ENCODE peak calls at places on chromosomes 2 and 18, in nine cellular contexts. U, D, Q, R, B, P, Z, X and L are unnamed samples. For H3K36me3 and H3K9me3, the result is how much of the 10 kb centered on the place peaks cover.

GRCh38 chr2:216011320-216011849 is 2.0 kb downstream of the MREG start:
- DNase-seq in Z (no peak), D (no peak), P (no peak), U (no peak), B (no peak), R (no peak), X (no peak), Q (no peak), L (no peak)

GRCh38 chr18:52670903-52671302 is 330.9 kb downstream of the DCC start:
- DNase-seq in Q (no peak), U (no peak), P (peak), X (no peak), R (no peak), D (no peak), B (peak), Z (peak), L (peak)

GRCh38 chr2:71610671-71611070 is 157.3 kb downstream of the DYSF start:
- DNase-seq in B (no peak), Z (no peak), R (no peak), D (no peak), X (no peak), Q (peak), U (peak), P (no peak), L (no peak)

GRCh38 chr2:181894381-181894780 is 2.9 kb downstream of the ITPRID2 start:
- DNase-seq in U (no peak), X (no peak), B (no peak), Z (no peak), P (no peak), Q (no peak), D (no peak), R (no peak), L (no peak)

GRCh38 chr2:141508086-141508749 is 622.6 kb downstream of the LRP1B start:
- DNase-seq in Z (no peak), B (no peak), D (no peak), Q (no peak), X (no peak), P (no peak), R (no peak), U (no peak), L (no peak)

GRCh38 chr2:210007895-210008294 is 5.5 kb downstream of the RPE start:
- DNase-seq in B (no peak), P (no peak), Q (no peak), U (no peak), X (peak), Z (no peak), R (no peak), D (no peak), L (no peak)

GRCh38 chr2:3594493-3595281 is at the start of gene COLEC11:
- DNase-seq in X (peak), Q (peak), P (peak), Z (no peak), B (peak), U (no peak), D (no peak), R (peak), L (no peak)

GRCh38 chr2:66443977-66444855 is 9.3 kb downstream of the MEIS1 start:
- DNase-seq in Q (no peak), B (no peak), Z (peak), R (peak), X (peak), D (no peak), U (no peak), P (peak), L (no peak)

GRCh38 chr2:150485871-150486538 is 1.5 kb downstream of the RND3 start:
- DNase-seq in Q (peak), B (peak), D (no peak), R (peak), P (peak), U (peak), Z (peak), X (peak), L (peak)

GRCh38 chr2:42958036-42958370 is 165.6 kb upstream of the HAAO start:
- DNase-seq in X (no peak), D (no peak), R (no peak), Z (no peak), B (no peak), P (no peak), U (no peak), Q (no peak), L (no peak)

GRCh38 chr18:7605705-7606104 is 38.6 kb downstream of the PTPRM start:
- DNase-seq in Z (no peak), D (no peak), B (no peak), P (no peak), Q (no peak), R (no peak), X (no peak), U (no peak), L (no peak)

GRCh38 chr2:24164416-24164973 is 10.4 kb upstream of the FAM228A start:
- DNase-seq in B (peak), Q (no peak), P (peak), X (peak), Z (peak), R (peak), D (no peak), U (no peak), L (peak)

GRCh38 chr2:27973592-27973991 is 83.1 kb downstream of the BABAM2 start:
- DNase-seq in B (peak), Z (peak), P (no peak), D (no peak), R (peak), X (no peak), U (no peak), Q (no peak), L (no peak)

GRCh38 chr2:205119141-205119540 is 563.2 kb upstream of the NRP2 start:
- DNase-seq in D (no peak), R (no peak), B (no peak), U (no peak), Z (no peak), P (no peak), Q (no peak), X (no peak), L (no peak)

GRCh38 chr2:27705851-27706622 is 42.3 kb downstream of the SLC4A1AP start:
- DNase-seq in B (peak), D (no peak), Q (peak), P (peak), Z (peak), R (no peak), U (peak), X (peak), L (peak)

GRCh38 chr2:152406119-152406835 is 71.3 kb downstream of the FMNL2 start:
- DNase-seq in D (no peak), Q (no peak), Z (no peak), B (no peak), R (no peak), U (no peak), X (no peak), P (no peak), L (no peak)

GRCh38 chr18:68083131-68083530 is 566.6 kb upstream of the DSEL start:
- DNase-seq in Z (peak), B (no peak), Q (no peak), R (no peak), D (no peak), U (no peak), X (no peak), P (no peak), L (no peak)

GRCh38 chr2:170997893-170998477 is 68.9 kb downstream of the GORASP2 start:
- DNase-seq in Q (no peak), X (no peak), U (no peak), B (no peak), P (no peak), Z (no peak), D (no peak), R (no peak), L (no peak)

GRCh38 chr18:55779711-55780590 is 192.0 kb upstream of the TCF4 start:
- DNase-seq in U (no peak), R (peak), Q (peak), X (peak), B (peak), Z (no peak), P (peak), D (no peak), L (peak)

GRCh38 chr2:40457846-40458245 is 6.0 kb upstream of the SLC8A1 start:
- DNase-seq in X (peak), B (no peak), Q (no peak), P (no peak), Z (peak), D (no peak), R (no peak), U (no peak), L (no peak)

GRCh38 chr2:235518317-235519090 is 24.7 kb downstream of the AGAP1 start:
- DNase-seq in R (no peak), Z (peak), B (no peak), Q (no peak), U (no peak), X (no peak), P (no peak), D (no peak), L (peak)

GRCh38 chr2:69685321-69686048 is 41.9 kb upstream of the AAK1 start:
- DNase-seq in X (no peak), P (peak), Z (peak), U (no peak), R (no peak), D (no peak), B (peak), Q (no peak), L (no peak)

GRCh38 chr2:210756821-210757220 is 200.4 kb downstream of the CPS1 start:
- DNase-seq in Z (no peak), X (no peak), Q (no peak), U (no peak), D (no peak), B (no peak), R (no peak), P (no peak), L (no peak)

GRCh38 chr2:232693344-232693743 is 3.8 kb upstream of the GIGYF2 start:
- DNase-seq in P (no peak), Q (no peak), B (no peak), U (no peak), D (no peak), Z (no peak), X (no peak), R (no peak), L (no peak)

GRCh38 chr2:188292446-188293239 is 969 bp downstream of the GULP1 start:
- DNase-seq in Z (peak), X (peak), Q (peak), D (no peak), U (peak), P (peak), R (peak), B (peak), L (peak)

GRCh38 chr18:36392163-36392887 is 94.8 kb downstream of the FHOD3 start:
- DNase-seq in Q (no peak), X (no peak), B (no peak), P (no peak), U (no peak), R (no peak), D (no peak), Z (no peak), L (no peak)

GRCh38 chr18:59743561-59743960 is 46.3 kb upstream of the CCBE1 start:
- DNase-seq in D (no peak), B (no peak), X (peak), Z (peak), P (no peak), R (no peak), Q (no peak), U (no peak), L (no peak)

GRCh38 chr18:59514193-59514592 is 155.1 kb upstream of the LMAN1 start:
- DNase-seq in B (peak), X (peak), R (peak), Q (peak), P (no peak), U (peak), D (no peak), Z (peak), L (peak)

GRCh38 chr18:650428-650858 is 7.0 kb upstream of the TYMS start:
- DNase-seq in X (no peak), P (no peak), Z (no peak), U (no peak), Q (no peak), D (no peak), R (no peak), B (no peak), L (no peak)

GRCh38 chr18:13629841-13630747 is 96.3 kb downstream of the FAM210A start:
- DNase-seq in B (peak), D (no peak), R (peak), P (peak), Q (peak), U (peak), X (peak), Z (peak), L (no peak)

GRCh38 chr2:57806449-57806968 is 240.1 kb upstream of the VRK2 start:
- DNase-seq in D (no peak), P (no peak), Q (no peak), R (no peak), U (no peak), Z (no peak), B (no peak), X (no peak), L (no peak)

GRCh38 chr18:24868331-24868730 is 407.9 kb downstream of the HRH4 start:
- DNase-seq in B (no peak), U (no peak), Q (no peak), D (no peak), P (no peak), X (no peak), Z (peak), R (no peak), L (no peak)

GRCh38 chr2:171210216-171210863 is 49.6 kb upstream of the TLK1 start:
- DNase-seq in U (no peak), X (no peak), Z (no peak), R (no peak), D (no peak), Q (no peak), P (no peak), B (no peak), L (no peak)

GRCh38 chr2:229296016-229296415 is 24.9 kb upstream of the PID1 start:
- DNase-seq in X (no peak), Z (peak), P (no peak), U (no peak), D (no peak), R (no peak), B (no peak), Q (no peak), L (no peak)

GRCh38 chr2:112765251-112765650 is 842 bp upstream of the CKAP2L start:
- DNase-seq in R (no peak), B (no peak), P (no peak), U (no peak), Q (no peak), Z (no peak), D (no peak), X (no peak), L (no peak)

GRCh38 chr2:149483004-149483605 is 104.5 kb downstream of the MMADHC start:
- DNase-seq in Q (no peak), R (no peak), B (no peak), P (no peak), U (no peak), Z (no peak), X (peak), D (no peak), L (no peak)

GRCh38 chr2:15826273-15826717 is 114.1 kb upstream of the MYCN start:
- DNase-seq in B (peak), Q (no peak), P (no peak), R (peak), Z (no peak), D (no peak), X (no peak), U (no peak), L (no peak)

GRCh38 chr2:49241506-49241905 is 87.2 kb upstream of the FSHR start:
- DNase-seq in Z (peak), Q (no peak), X (peak), P (no peak), B (no peak), U (no peak), R (no peak), D (no peak), L (no peak)

GRCh38 chr2:236644502-236644911 is 74.9 kb downstream of the ACKR3 start:
- DNase-seq in R (no peak), Q (peak), B (no peak), X (no peak), D (no peak), P (no peak), Z (no peak), U (no peak), L (no peak)

GRCh38 chr2:215540646-215541045 is 104.8 kb upstream of the FN1 start:
- DNase-seq in R (no peak), B (no peak), D (no peak), P (no peak), X (no peak), U (no peak), Q (no peak), Z (peak), L (no peak)

GRCh38 chr18:50091495-50092249 is 103.3 kb downstream of the MYO5B start:
- DNase-seq in D (no peak), Z (no peak), P (peak), U (no peak), X (no peak), B (no peak), R (no peak), Q (no peak), L (no peak)
- H3K4me3 ChIP-seq in D (no peak), Z (no peak), P (no peak), U (no peak), X (no peak), B (no peak), R (no peak), Q (no peak), L (no peak)

DNA sequence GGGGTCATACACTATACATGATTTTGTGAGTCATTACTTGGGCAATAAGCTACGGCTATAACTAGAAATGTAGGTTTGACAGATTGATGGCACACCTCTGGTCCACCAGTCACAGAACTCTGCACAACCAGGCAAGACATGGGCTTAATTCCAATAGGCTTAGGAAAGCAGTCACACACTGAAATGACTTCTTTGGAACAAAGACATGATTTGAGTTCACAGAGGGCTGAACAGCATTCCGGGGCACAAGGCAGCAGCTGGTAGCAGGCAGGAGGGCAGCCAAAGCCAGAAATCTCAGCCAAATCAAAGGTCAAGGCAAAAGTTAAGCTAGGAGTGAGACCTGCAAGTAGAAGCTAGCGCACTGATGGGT is 27.4 kb downstream of the FABP1 start:
- DNase-seq in R (peak), Q (no peak), B (no peak), Z (no peak), P (no peak), U (no peak), X (no peak), D (no peak), L (no peak)
- H3K36me3 ChIP-seq in R (under half), Q (under half), B (under half), Z (under half), P (under half), U (under half), X (under half), D (under half), L (under half)

GRCh38 chr18:79935098-79935480 is 16.4 kb downstream of the SLC66A2 start:
- DNase-seq in R (no peak), P (peak), D (no peak), X (no peak), U (no peak), Z (no peak), B (no peak), Q (no peak), L (no peak)
- H3K9me3 ChIP-seq in R (under half), P (under half), D (under half), X (under half), U (under half), Z (under half), B (under half), Q (under half), L (under half)

GRCh38 chr2:51031004-51031791 is 734 bp downstream of the NRXN1 start:
- DNase-seq in D (no peak), Z (no peak), R (no peak), X (no peak), Q (no peak), U (no peak), B (no peak), P (no peak), L (no peak)
- H3K4me3 ChIP-seq in D (no peak), Z (no peak), R (peak), X (no peak), Q (peak), U (no peak), B (no peak), P (no peak), L (no peak)